ENCODE peak calls at places on chromosomes 5 and 9, in ten cellular contexts. C is AG09309; W is neural crest cell; T is psoas muscle; Q is prostate gland; M is foreskin keratinocyte; K is tibial nerve; A is HFF-Myc; G is CD4-positive, alpha-beta T cell; Y is IMR-90. V is an unnamed sample.

GRCh38 chr9:97689401-97689800 is 7.7 kb downstream of the XPA start:
- DNase-seq in Y (peak), K (no peak), Q (no peak), M (no peak), C (no peak), G (no peak), A (no peak), W (no peak), T (no peak), V (no peak)

GRCh38 chr5:93598997-93599371 is 16.0 kb downstream of the NR2F1 start:
- DNase-seq in T (no peak), M (no peak), A (no peak), W (no peak), K (no peak), Y (no peak), Q (no peak), G (no peak), C (no peak), V (no peak)

GRCh38 chr9:10050016-10050415 is 562.8 kb downstream of the PTPRD start:
- DNase-seq in G (no peak), K (no peak), T (no peak), A (no peak), M (peak), W (no peak), Q (no peak), Y (peak), C (no peak), V (no peak)

GRCh38 chr5:177107159-177107558 is 20.4 kb downstream of the FGFR4 start:
- DNase-seq in C (no peak), W (no peak), K (no peak), G (no peak), Q (no peak), M (no peak), Y (no peak), A (no peak), T (no peak), V (no peak)

GRCh38 chr5:111454198-111454606 is 58.1 kb downstream of the STARD4 start:
- DNase-seq in W (no peak), K (no peak), C (peak), M (no peak), Y (peak), Q (no peak), T (no peak), A (peak), G (no peak), V (peak)

GRCh38 chr9:108316633-108317032 is 539.2 kb downstream of the ACTL7B start:
- DNase-seq in Y (no peak), K (no peak), Q (no peak), A (no peak), W (no peak), C (no peak), G (no peak), T (no peak), M (no peak), V (no peak)

GRCh38 chr9:87810008-87810407 is 72.7 kb upstream of the SPATA31E1 start:
- DNase-seq in Q (no peak), A (no peak), T (no peak), Y (no peak), C (no peak), W (no peak), M (no peak), K (no peak), G (no peak), V (no peak)

GRCh38 chr5:164351245-164351834 is 845.9 kb downstream of the MAT2B start:
- DNase-seq in W (no peak), A (no peak), K (no peak), Y (no peak), G (no peak), C (no peak), T (no peak), M (no peak), Q (no peak), V (no peak)

GRCh38 chr9:114271556-114272510 is 51.1 kb upstream of the ORM1 start:
- DNase-seq in K (peak), T (peak), M (no peak), Y (peak), W (peak), Q (peak), C (no peak), G (no peak), A (no peak), V (no peak)

GRCh38 chr9:124522121-124523098 is 15.2 kb upstream of the NR5A1 start:
- DNase-seq in W (no peak), C (no peak), Q (no peak), K (no peak), Y (peak), T (no peak), A (no peak), G (no peak), M (no peak), V (no peak)

GRCh38 chr5:99674086-99674485 is 745.3 kb upstream of the CHD1 start:
- DNase-seq in Q (no peak), M (no peak), A (no peak), G (no peak), W (no peak), Y (no peak), T (no peak), C (no peak), K (no peak), V (no peak)

GRCh38 chr5:109250080-109250479 is 159.7 kb downstream of the PJA2 start:
- DNase-seq in C (no peak), W (no peak), Q (no peak), M (no peak), T (no peak), K (no peak), Y (no peak), A (no peak), G (no peak), V (no peak)

GRCh38 chr5:65555266-65555665 is 7.7 kb downstream of the CENPK start:
- DNase-seq in A (no peak), W (no peak), C (no peak), M (no peak), T (no peak), Y (peak), Q (no peak), K (no peak), G (no peak), V (no peak)

GRCh38 chr9:70639853-70640814 is 225.7 kb upstream of the KLF9 start:
- DNase-seq in M (peak), Y (peak), C (peak), T (no peak), G (no peak), W (peak), A (peak), K (peak), Q (peak), V (peak)

GRCh38 chr9:134551657-134552348 is 89.8 kb upstream of the COL5A1 start:
- DNase-seq in Q (no peak), W (no peak), C (peak), M (peak), A (peak), K (no peak), G (no peak), Y (peak), T (peak), V (peak)

GRCh38 chr9:93200449-93200742 is 16.5 kb downstream of the WNK2 start:
- DNase-seq in T (no peak), M (no peak), A (no peak), K (no peak), W (no peak), C (no peak), G (no peak), Y (no peak), Q (no peak), V (no peak)

GRCh38 chr9:85703398-85703797 is 38.4 kb downstream of the AGTPBP1 start:
- DNase-seq in G (no peak), Q (no peak), Y (no peak), M (peak), C (no peak), W (no peak), T (no peak), K (no peak), A (no peak), V (no peak)

GRCh38 chr5:20023686-20024085 is 35.7 kb upstream of the CDH18 start:
- DNase-seq in M (no peak), G (no peak), Q (no peak), T (no peak), K (no peak), W (no peak), Y (no peak), C (no peak), A (no peak), V (no peak)

GRCh38 chr5:148998174-148998797 is 64.6 kb downstream of the SH3TC2 start:
- DNase-seq in M (no peak), A (no peak), G (no peak), T (no peak), K (peak), Y (peak), W (peak), C (no peak), Q (peak), V (no peak)

GRCh38 chr5:158725223-158725825 is 374.4 kb downstream of the EBF1 start:
- DNase-seq in A (peak), M (no peak), C (no peak), Y (no peak), K (no peak), Q (no peak), G (no peak), W (no peak), T (no peak), V (no peak)

GRCh38 chr5:55894135-55894534 is 43.0 kb downstream of the IL31RA start:
- DNase-seq in A (no peak), C (no peak), T (no peak), G (no peak), Q (no peak), W (no peak), Y (no peak), K (no peak), M (no peak), V (no peak)

GRCh38 chr9:114030364-114030763 is 47.7 kb downstream of the AMBP start:
- DNase-seq in C (no peak), A (no peak), K (no peak), G (no peak), Y (no peak), M (no peak), W (no peak), Q (peak), T (no peak), V (no peak)

GRCh38 chr5:111859031-111859430 is 102.0 kb upstream of the NREP start:
- DNase-seq in Y (peak), M (no peak), G (no peak), Q (no peak), A (no peak), C (no peak), K (no peak), T (no peak), W (no peak), V (no peak)

GRCh38 chr9:129866373-129867137 is 31.3 kb downstream of the USP20 start:
- DNase-seq in G (peak), Y (no peak), K (no peak), W (no peak), C (no peak), A (no peak), Q (no peak), M (no peak), T (no peak), V (no peak)

GRCh38 chr9:126489604-126490593 is 123.8 kb upstream of the LMX1B start:
- DNase-seq in G (no peak), W (no peak), M (no peak), T (no peak), Y (no peak), A (no peak), K (no peak), Q (no peak), C (no peak), V (no peak)

GRCh38 chr9:123238364-123238763 is 30.0 kb downstream of the STRBP start:
- DNase-seq in Q (no peak), C (no peak), T (no peak), Y (no peak), G (no peak), W (no peak), K (no peak), M (no peak), A (no peak), V (no peak)

GRCh38 chr5:55994502-55994997 is at the start of gene IL6ST:
- DNase-seq in C (no peak), Y (peak), T (no peak), Q (peak), W (no peak), G (peak), K (peak), M (peak), A (peak), V (no peak)

GRCh38 chr5:73663860-73664240 is 37.9 kb downstream of the ARHGEF28 start:
- DNase-seq in T (no peak), Y (no peak), A (no peak), G (no peak), K (no peak), W (no peak), Q (no peak), C (no peak), M (no peak), V (no peak)

GRCh38 chr5:23014251-23014650 is 161.1 kb upstream of the CDH12 start:
- DNase-seq in Q (no peak), T (no peak), A (no peak), Y (no peak), M (no peak), C (no peak), K (no peak), W (no peak), G (no peak), V (no peak)

GRCh38 chr9:113508111-113508749 is 44.7 kb downstream of the RGS3 start:
- DNase-seq in C (no peak), T (no peak), K (peak), G (no peak), W (no peak), M (no peak), Q (no peak), Y (no peak), A (peak), V (peak)

GRCh38 chr5:136089804-136090203 is 42.8 kb upstream of the SMAD5 start:
- DNase-seq in C (no peak), K (no peak), A (no peak), Y (no peak), W (no peak), G (no peak), Q (peak), T (no peak), M (no peak), V (no peak)

GRCh38 chr5:116751684-116752083 is 177.1 kb upstream of the SEMA6A start:
- DNase-seq in M (no peak), W (no peak), K (no peak), A (no peak), Q (no peak), C (no peak), G (no peak), T (no peak), Y (no peak), V (no peak)

GRCh38 chr9:4327504-4328191 is 27.8 kb upstream of the GLIS3 start:
- DNase-seq in Q (no peak), C (peak), G (no peak), Y (peak), M (no peak), T (no peak), K (no peak), A (peak), W (no peak), V (peak)

GRCh38 chr5:162565-163337 is 28.5 kb upstream of the LRRC14B start:
- DNase-seq in W (no peak), K (no peak), A (no peak), C (no peak), Q (no peak), T (peak), Y (no peak), G (no peak), M (no peak), V (no peak)

GRCh38 chr9:129781991-129782390 is 21.0 kb upstream of the TOR1B start:
- DNase-seq in A (no peak), T (no peak), K (no peak), M (no peak), Q (no peak), G (no peak), C (no peak), W (no peak), Y (no peak), V (no peak)

GRCh38 chr9:136309101-136309801 is 5.4 kb upstream of the CCDC187 start:
- DNase-seq in A (no peak), G (no peak), M (no peak), W (no peak), T (no peak), Q (no peak), C (no peak), Y (no peak), K (no peak), V (no peak)

GRCh38 chr5:107826311-107827000 is 155.7 kb upstream of the EFNA5 start:
- DNase-seq in A (no peak), K (no peak), W (no peak), G (no peak), Y (no peak), T (no peak), M (no peak), Q (no peak), C (no peak), V (no peak)

DNA sequence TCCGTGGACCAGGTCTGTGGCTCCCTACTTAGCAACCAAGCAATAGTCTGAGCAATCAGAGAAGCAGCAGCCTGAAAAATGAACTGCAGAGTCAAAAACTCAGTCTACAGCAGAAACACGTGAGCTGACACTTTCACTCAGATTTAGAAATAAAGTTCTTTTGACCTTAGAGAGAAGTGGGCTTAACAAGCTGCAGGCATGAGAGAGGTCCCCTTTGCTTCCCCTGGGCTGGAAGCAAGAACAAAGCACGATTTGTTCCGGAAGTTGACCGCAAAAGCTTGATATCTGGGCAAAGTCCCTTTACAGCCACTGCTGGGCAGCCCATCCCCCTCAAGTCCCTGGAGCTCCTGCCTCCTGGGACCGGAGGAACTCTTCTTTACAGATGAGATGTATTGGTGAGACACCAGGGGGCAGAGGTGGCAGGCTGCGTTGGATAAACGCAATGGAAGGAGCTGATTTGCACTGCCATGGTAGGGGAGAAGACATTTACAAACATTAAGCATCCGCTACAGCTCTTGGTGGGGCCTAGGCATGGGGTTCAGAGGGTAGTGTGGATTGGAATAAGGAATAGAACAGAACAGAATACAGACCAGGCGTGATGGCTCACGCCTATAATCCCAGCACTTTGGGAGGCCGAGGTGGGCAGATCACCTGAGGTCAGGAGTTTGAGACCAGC is 5.8 kb upstream of the SOWAHA start:
- DNase-seq in A (no peak), Q (no peak), Y (no peak), C (no peak), T (no peak), K (no peak), G (no peak), M (no peak), W (peak), V (no peak)
- TF ChIP-seq CTCF in A (peak), Q (no peak), Y (peak), C (no peak), T (no peak), K (no peak), G (no peak), M (peak), W (peak), V (no peak)

GRCh38 chr5:82349651-82350050 is 71.5 kb upstream of the RPS23 start:
- DNase-seq in M (no peak), C (no peak), W (peak), K (no peak), T (peak), G (peak), A (no peak), Q (no peak), Y (no peak), V (no peak)
- TF ChIP-seq CTCF in M (peak), C (peak), W (peak), K (no peak), T (no peak), G (no peak), A (peak), Q (no peak), Y (peak), V (peak)

GRCh38 chr9:105243015-105243686 is 1.3 kb upstream of the SLC44A1 start:
- DNase-seq in G (no peak), A (peak), T (no peak), C (peak), Y (peak), Q (no peak), W (no peak), K (no peak), M (no peak), V (no peak)

GRCh38 chr9:105243935-105244273 is 547 bp upstream of the SLC44A1 start:
- DNase-seq in W (no peak), M (no peak), T (no peak), C (no peak), K (no peak), A (no peak), G (no peak), Q (no peak), Y (no peak), V (no peak)

GRCh38 chr9:105241356-105242043 is 3.0 kb upstream of the SLC44A1 start:
- DNase-seq in K (no peak), C (no peak), Q (no peak), A (no peak), Y (no peak), T (no peak), W (no peak), M (no peak), G (no peak), V (no peak)

GRCh38 chr9:105242557-105242956 is 1.9 kb upstream of the SLC44A1 start:
- DNase-seq in K (no peak), A (no peak), Y (no peak), M (no peak), T (no peak), Q (no peak), W (no peak), C (no peak), G (no peak), V (no peak)

DNA sequence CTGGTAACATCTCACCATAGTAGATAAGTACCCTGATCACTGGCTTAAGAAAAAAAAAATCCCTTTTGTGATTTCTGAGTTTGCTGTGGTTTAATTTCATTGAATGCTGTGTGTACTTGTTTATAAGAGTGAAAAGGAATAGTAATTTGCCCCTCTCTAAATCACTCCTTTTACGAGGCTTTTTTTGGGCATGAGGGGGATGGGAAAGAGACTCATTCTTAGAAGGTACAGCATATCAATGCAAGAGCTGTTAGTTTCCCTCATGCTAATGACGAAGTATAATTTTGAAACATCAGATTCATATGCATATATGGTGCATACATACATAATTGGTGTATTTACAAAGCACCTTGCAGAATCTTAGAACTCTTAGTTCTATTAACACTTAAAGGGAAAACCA is 2.4 kb upstream of the SLC44A1 start:
- DNase-seq in Q (no peak), W (no peak), K (no peak), G (no peak), T (no peak), A (no peak), Y (no peak), M (no peak), C (no peak), V (no peak)
- TF ChIP-seq CTCF in Q (no peak), W (no peak), K (no peak), G (no peak), T (no peak), A (no peak), Y (no peak), M (no peak), C (no peak), V (no peak)

GRCh38 chr5:180799194-180799593 is 3.4 kb downstream of the MGAT1 start:
- DNase-seq in G (no peak), Y (no peak), T (no peak), K (no peak), Q (no peak), A (no peak), C (no peak), W (no peak), M (no peak), V (no peak)

GRCh38 chr5:180801596-180802324 is 846 bp downstream of the MGAT1 start:
- DNase-seq in A (no peak), G (no peak), K (no peak), C (no peak), T (no peak), Y (no peak), M (no peak), Q (peak), W (no peak), V (no peak)

GRCh38 chr5:180802325-180803180 is at the start of gene MGAT1:
- DNase-seq in T (peak), Y (peak), K (peak), G (peak), W (peak), M (no peak), Q (peak), A (no peak), C (peak), V (peak)

GRCh38 chr5:180798193-180798592 is 4.4 kb downstream of the MGAT1 start:
- DNase-seq in A (no peak), Q (no peak), M (no peak), K (no peak), G (no peak), W (no peak), Y (no peak), C (no peak), T (no peak), V (no peak)

GRCh38 chr5:180799902-180800801 is 2.5 kb downstream of the MGAT1 start:
- DNase-seq in M (peak), A (no peak), W (no peak), Y (peak), K (no peak), G (no peak), C (peak), Q (no peak), T (no peak), V (no peak)
- TF ChIP-seq CTCF in M (peak), A (no peak), W (peak), Y (no peak), K (no peak), G (no peak), C (peak), Q (no peak), T (peak), V (no peak)

GRCh38 chr5:140175367-140176027 is 509 bp downstream of the CYSTM1 start:
- DNase-seq in W (peak), A (no peak), Q (peak), K (peak), G (peak), Y (peak), C (no peak), T (peak), M (peak), V (no peak)
- TF ChIP-seq CTCF in W (peak), A (no peak), Q (peak), K (no peak), G (no peak), Y (peak), C (peak), T (peak), M (peak), V (peak)

GRCh38 chr5:142048272-142048671 is 35.4 kb upstream of the GNPDA1 start:
- DNase-seq in Q (no peak), C (no peak), G (no peak), A (no peak), M (no peak), Y (no peak), T (no peak), W (no peak), K (no peak), V (no peak)
- TF ChIP-seq CTCF in Q (no peak), C (no peak), G (no peak), A (no peak), M (peak), Y (no peak), T (no peak), W (no peak), K (no peak), V (no peak)

GRCh38 chr9:90773593-90773992 is 28.0 kb upstream of the SYK start:
- DNase-seq in K (no peak), A (no peak), Y (no peak), W (no peak), G (no peak), Q (no peak), T (no peak), C (no peak), M (no peak), V (no peak)
- TF ChIP-seq CTCF in K (peak), A (peak), Y (peak), W (peak), G (no peak), Q (peak), T (no peak), C (peak), M (peak), V (no peak)

GRCh38 chr5:171152382-171152781 is 156.7 kb upstream of the TLX3 start:
- DNase-seq in C (peak), M (no peak), G (no peak), T (no peak), A (no peak), Q (no peak), Y (peak), K (no peak), W (no peak), V (no peak)
- TF ChIP-seq CTCF in C (peak), M (peak), G (no peak), T (no peak), A (peak), Q (no peak), Y (peak), K (no peak), W (no peak), V (peak)